ENCODE peak calls at places on chromosomes 6 and 20, in ten cellular contexts. T is iris pigment epithelial cell, F is breast epithelium, I is GM19239, Z is myocyte, Q is GM23248, R is AG09309, W is nephron progenitor cell, D is HFF-Myc, B is amniotic stem cell. U is an unnamed sample.
A peak's percentile ranks its signal among the peaks of the same experiment; 100 is the strongest.

GRCh38 chr20:21936720-21937380 is 231.4 kb downstream of the PAX1 start:
- DNase-seq in T (no peak), F (no peak), I (no peak), Z (no peak), Q (peak; percentile 33), R (no peak), W (no peak), D (no peak), B (no peak), U (peak; percentile 74)

GRCh38 chr20:61575151-61575937 is 323.3 kb downstream of the CDH4 start:
- DNase-seq in T (no peak), F (no peak), I (no peak), Z (no peak), Q (no peak), R (no peak), W (no peak), D (no peak), B (no peak), U (no peak)

GRCh38 chr6:143964667-143965066 is 43.4 kb downstream of the PLAGL1 start:
- DNase-seq in T (no peak), F (no peak), I (no peak), Z (no peak), Q (no peak), R (no peak), W (no peak), D (no peak), B (no peak), U (no peak)

GRCh38 chr6:28280595-28281287 is 631 bp upstream of the PGBD1 start:
- DNase-seq in T (no peak), F (no peak), I (no peak), Z (no peak), Q (no peak), R (no peak), W (no peak), D (no peak), B (no peak), U (no peak)

GRCh38 chr6:7542878-7543394 is 1.5 kb downstream of the DSP start:
- DNase-seq in T (no peak), F (peak; percentile 77), I (no peak), Z (peak; percentile 47), Q (peak; percentile 96), R (peak; percentile 46), W (peak; percentile 75), D (no peak), B (peak; percentile 75), U (peak; percentile 84)

GRCh38 chr20:53949319-53949839 is 121.0 kb downstream of the BCAS1 start:
- DNase-seq in T (peak; percentile 89), F (peak; percentile 70), I (no peak), Z (peak; percentile 93), Q (peak; percentile 98), R (peak; percentile 83), W (no peak), D (peak; percentile 41), B (peak; percentile 55), U (no peak)

GRCh38 chr6:170266061-170266825 is 24.6 kb downstream of the DLL1 start:
- DNase-seq in T (no peak), F (no peak), I (no peak), Z (peak; percentile 93), Q (no peak), R (no peak), W (no peak), D (no peak), B (no peak), U (peak; percentile 16)

GRCh38 chr6:2448826-2449571 is 203.6 kb upstream of the GMDS start:
- DNase-seq in T (peak; percentile 75), F (peak; percentile 30), I (peak; percentile 24), Z (peak; percentile 82), Q (peak; percentile 84), R (peak; percentile 61), W (peak; percentile 48), D (peak; percentile 87), B (peak; percentile 65), U (peak; percentile 68)

GRCh38 chr6:137717074-137718073 is 149.7 kb upstream of the TNFAIP3 start:
- DNase-seq in T (no peak), F (no peak), I (no peak), Z (peak; percentile 83), Q (no peak), R (no peak), W (no peak), D (no peak), B (no peak), U (peak; percentile 31)

GRCh38 chr20:17665756-17666155 is 16.3 kb downstream of the RRBP1 start:
- DNase-seq in T (no peak), F (no peak), I (no peak), Z (no peak), Q (no peak), R (no peak), W (no peak), D (no peak), B (no peak), U (no peak)

GRCh38 chr6:56772737-56773184 is 130.1 kb upstream of the DST start:
- DNase-seq in T (peak; percentile 94), F (peak; percentile 39), I (no peak), Z (peak; percentile 77), Q (peak; percentile 88), R (peak; percentile 50), W (no peak), D (no peak), B (no peak), U (no peak)

GRCh38 chr6:41025966-41026365 is 13.1 kb downstream of the UNC5CL start:
- DNase-seq in T (no peak), F (no peak), I (no peak), Z (no peak), Q (no peak), R (no peak), W (no peak), D (no peak), B (no peak), U (no peak)

GRCh38 chr6:121826156-121826810 is 390.8 kb downstream of the GJA1 start:
- DNase-seq in T (peak; percentile 95), F (no peak), I (no peak), Z (peak; percentile 34), Q (peak; percentile 96), R (peak; percentile 67), W (no peak), D (peak; percentile 63), B (peak; percentile 57), U (no peak)

GRCh38 chr20:20436689-20437088 is 68.8 kb downstream of the INSM1 start:
- DNase-seq in T (no peak), F (no peak), I (no peak), Z (no peak), Q (no peak), R (no peak), W (no peak), D (no peak), B (no peak), U (no peak)

GRCh38 chr6:467111-467510 is 75.6 kb downstream of the IRF4 start:
- DNase-seq in T (no peak), F (no peak), I (no peak), Z (no peak), Q (no peak), R (no peak), W (no peak), D (no peak), B (no peak), U (no peak)

GRCh38 chr6:121157913-121158312 is 176.4 kb downstream of the TBC1D32 start:
- DNase-seq in T (peak; percentile 32), F (no peak), I (no peak), Z (no peak), Q (peak; percentile 32), R (no peak), W (no peak), D (no peak), B (peak; percentile 1), U (no peak)

GRCh38 chr6:22632561-22632960 is 63.2 kb downstream of the HDGFL1 start:
- DNase-seq in T (no peak), F (no peak), I (no peak), Z (no peak), Q (no peak), R (no peak), W (no peak), D (no peak), B (no peak), U (no peak)

GRCh38 chr20:57237006-57237953 is 29.2 kb downstream of the BMP7 start:
- DNase-seq in T (no peak), F (no peak), I (no peak), Z (no peak), Q (peak; percentile 18), R (peak; percentile 7), W (no peak), D (no peak), B (no peak), U (no peak)

U was measured in NCI-H2081.